ENCODE peak calls at places on chromosomes 11 and 22, in five cellular contexts. One of them, this sample, is unnamed.

GRCh38 chr22:30905696-30906341 is 62.8 kb downstream of the MORC2 start:
- DNase-seq in PC-9: no peak
- DNase-seq in amniotic stem cell: no peak
- DNase-seq in Jurkat, Clone E6-1: no peak
- DNase-seq in activated naive CD8-positive, alpha-beta T cell treated with anti-CD3 and anti-CD28 coated beads, Interleukin-2, amount 10 ng/mL, durations not matched to agents 7 days and 5 days: no peak
- DNase-seq in this sample: no peak

GRCh38 chr11:43579171-43579918 is 101.2 kb upstream of the HSD17B12 start:
- DNase-seq in activated naive CD8-positive, alpha-beta T cell treated with anti-CD3 and anti-CD28 coated beads, Interleukin-2, amount 10 ng/mL, durations not matched to agents 7 days and 5 days: peak
- DNase-seq in PC-9: peak
- DNase-seq in Jurkat, Clone E6-1: peak
- DNase-seq in amniotic stem cell: no peak
- DNase-seq in this sample: no peak

GRCh38 chr11:122696662-122697061 is 41.1 kb downstream of the UBASH3B start:
- DNase-seq in activated naive CD8-positive, alpha-beta T cell treated with anti-CD3 and anti-CD28 coated beads, Interleukin-2, amount 10 ng/mL, durations not matched to agents 7 days and 5 days: peak
- DNase-seq in PC-9: no peak
- DNase-seq in Jurkat, Clone E6-1: peak
- DNase-seq in amniotic stem cell: no peak
- DNase-seq in this sample: no peak

GRCh38 chr22:50032109-50032871 is 19.7 kb upstream of the IL17REL start:
- DNase-seq in Jurkat, Clone E6-1: no peak
- DNase-seq in activated naive CD8-positive, alpha-beta T cell treated with anti-CD3 and anti-CD28 coated beads, Interleukin-2, amount 10 ng/mL, durations not matched to agents 7 days and 5 days: no peak
- DNase-seq in amniotic stem cell: no peak
- DNase-seq in PC-9: no peak
- DNase-seq in this sample: no peak

GRCh38 chr22:37896181-37896592 is 9.9 kb upstream of the MICALL1 start:
- DNase-seq in amniotic stem cell: no peak
- DNase-seq in activated naive CD8-positive, alpha-beta T cell treated with anti-CD3 and anti-CD28 coated beads, Interleukin-2, amount 10 ng/mL, durations not matched to agents 7 days and 5 days: peak
- DNase-seq in PC-9: peak
- DNase-seq in Jurkat, Clone E6-1: peak
- DNase-seq in this sample: no peak

GRCh38 chr22:30813936-30814335 is 119.3 kb downstream of the OSBP2 start:
- DNase-seq in amniotic stem cell: no peak
- DNase-seq in activated naive CD8-positive, alpha-beta T cell treated with anti-CD3 and anti-CD28 coated beads, Interleukin-2, amount 10 ng/mL, durations not matched to agents 7 days and 5 days: no peak
- DNase-seq in PC-9: peak
- DNase-seq in Jurkat, Clone E6-1: no peak
- DNase-seq in this sample: peak

GRCh38 chr11:94303884-94304459 is 408 bp upstream of the IZUMO1R start:
- DNase-seq in PC-9: no peak
- DNase-seq in Jurkat, Clone E6-1: no peak
- DNase-seq in activated naive CD8-positive, alpha-beta T cell treated with anti-CD3 and anti-CD28 coated beads, Interleukin-2, amount 10 ng/mL, durations not matched to agents 7 days and 5 days: no peak
- DNase-seq in amniotic stem cell: no peak
- DNase-seq in this sample: no peak

GRCh38 chr11:11157201-11157600 is 195.8 kb downstream of the CSNK2A3 start:
- DNase-seq in activated naive CD8-positive, alpha-beta T cell treated with anti-CD3 and anti-CD28 coated beads, Interleukin-2, amount 10 ng/mL, durations not matched to agents 7 days and 5 days: no peak
- DNase-seq in PC-9: no peak
- DNase-seq in amniotic stem cell: peak
- DNase-seq in Jurkat, Clone E6-1: peak
- DNase-seq in this sample: no peak

GRCh38 chr11:35981581-35981980 is 37.7 kb downstream of the LDLRAD3 start:
- DNase-seq in amniotic stem cell: no peak
- DNase-seq in Jurkat, Clone E6-1: no peak
- DNase-seq in activated naive CD8-positive, alpha-beta T cell treated with anti-CD3 and anti-CD28 coated beads, Interleukin-2, amount 10 ng/mL, durations not matched to agents 7 days and 5 days: no peak
- DNase-seq in PC-9: no peak
- DNase-seq in this sample: no peak

GRCh38 chr11:96388891-96389603 is 665 bp downstream of the CCDC82 start:
- DNase-seq in activated naive CD8-positive, alpha-beta T cell treated with anti-CD3 and anti-CD28 coated beads, Interleukin-2, amount 10 ng/mL, durations not matched to agents 7 days and 5 days: no peak
- DNase-seq in PC-9: no peak
- DNase-seq in Jurkat, Clone E6-1: no peak
- DNase-seq in amniotic stem cell: peak
- DNase-seq in this sample: no peak

GRCh38 chr11:120512727-120513435 is 1.3 kb downstream of the GRIK4 start:
- DNase-seq in Jurkat, Clone E6-1: no peak
- DNase-seq in PC-9: no peak
- DNase-seq in amniotic stem cell: no peak
- DNase-seq in activated naive CD8-positive, alpha-beta T cell treated with anti-CD3 and anti-CD28 coated beads, Interleukin-2, amount 10 ng/mL, durations not matched to agents 7 days and 5 days: no peak
- DNase-seq in this sample: peak

GRCh38 chr11:46391578-46392420 is at the start of gene CHRM4:
- DNase-seq in Jurkat, Clone E6-1: no peak
- DNase-seq in PC-9: peak
- DNase-seq in activated naive CD8-positive, alpha-beta T cell treated with anti-CD3 and anti-CD28 coated beads, Interleukin-2, amount 10 ng/mL, durations not matched to agents 7 days and 5 days: no peak
- DNase-seq in amniotic stem cell: no peak
- DNase-seq in this sample: no peak

GRCh38 chr22:17872491-17872890 is 98.2 kb upstream of the BID start:
- DNase-seq in amniotic stem cell: no peak
- DNase-seq in PC-9: peak
- DNase-seq in Jurkat, Clone E6-1: no peak
- DNase-seq in activated naive CD8-positive, alpha-beta T cell treated with anti-CD3 and anti-CD28 coated beads, Interleukin-2, amount 10 ng/mL, durations not matched to agents 7 days and 5 days: no peak
- DNase-seq in this sample: no peak

GRCh38 chr11:134019500-134019899 is 49.4 kb upstream of the JAM3 start:
- DNase-seq in Jurkat, Clone E6-1: no peak
- DNase-seq in amniotic stem cell: no peak
- DNase-seq in PC-9: no peak
- DNase-seq in activated naive CD8-positive, alpha-beta T cell treated with anti-CD3 and anti-CD28 coated beads, Interleukin-2, amount 10 ng/mL, durations not matched to agents 7 days and 5 days: no peak
- DNase-seq in this sample: no peak

GRCh38 chr22:50323900-50324299 is 2.9 kb downstream of the DENND6B start:
- DNase-seq in activated naive CD8-positive, alpha-beta T cell treated with anti-CD3 and anti-CD28 coated beads, Interleukin-2, amount 10 ng/mL, durations not matched to agents 7 days and 5 days: no peak
- DNase-seq in PC-9: no peak
- DNase-seq in Jurkat, Clone E6-1: no peak
- DNase-seq in amniotic stem cell: no peak
- DNase-seq in this sample: no peak

GRCh38 chr11:85249482-85249881 is 377.7 kb downstream of the DLG2 start:
- DNase-seq in amniotic stem cell: no peak
- DNase-seq in activated naive CD8-positive, alpha-beta T cell treated with anti-CD3 and anti-CD28 coated beads, Interleukin-2, amount 10 ng/mL, durations not matched to agents 7 days and 5 days: no peak
- DNase-seq in Jurkat, Clone E6-1: no peak
- DNase-seq in PC-9: no peak
- DNase-seq in this sample: no peak

GRCh38 chr22:47210112-47210657 is 447.7 kb downstream of the TBC1D22A start:
- DNase-seq in Jurkat, Clone E6-1: no peak
- DNase-seq in PC-9: no peak
- DNase-seq in amniotic stem cell: no peak
- DNase-seq in activated naive CD8-positive, alpha-beta T cell treated with anti-CD3 and anti-CD28 coated beads, Interleukin-2, amount 10 ng/mL, durations not matched to agents 7 days and 5 days: no peak
- DNase-seq in this sample: peak

GRCh38 chr11:122668562-122669090 is 13.1 kb downstream of the UBASH3B start:
- DNase-seq in amniotic stem cell: no peak
- DNase-seq in PC-9: no peak
- DNase-seq in Jurkat, Clone E6-1: peak
- DNase-seq in activated naive CD8-positive, alpha-beta T cell treated with anti-CD3 and anti-CD28 coated beads, Interleukin-2, amount 10 ng/mL, durations not matched to agents 7 days and 5 days: no peak
- DNase-seq in this sample: no peak